ENCODE peak calls at places on chromosomes 12 and 14, in seven cellular contexts. A is T-helper 17 cell; T is stimulated activated CD8-positive, alpha-beta memory T cell treated with anti-CD3 and anti-CD28 coated beads, Interleukin-2, amount 100 ng/mL, for 1 hour; Q is AG08395; Z is psoas muscle; W is endodermal cell; N is midbrain. R is an unnamed sample.
A peak's percentile ranks its signal among the peaks of the same experiment; 100 is the strongest.

GRCh38 chr14:54839681-54840080 is 62.9 kb downstream of the GCH1 start:
- DNase-seq in A (no peak), T (no peak), Q (no peak), Z (peak; percentile 48), W (no peak), N (no peak), R (no peak)

GRCh38 chr12:100574262-100575074 is 984 bp downstream of the GAS2L3 start:
- DNase-seq in A (no peak), T (no peak), Q (peak; percentile 31), Z (no peak), W (peak; percentile 78), N (no peak), R (no peak)

GRCh38 chr12:10641735-10642500 is 28.5 kb upstream of the MAGOHB start:
- DNase-seq in A (no peak), T (no peak), Q (peak; percentile 61), Z (no peak), W (no peak), N (no peak), R (no peak)

GRCh38 chr12:115163710-115164109 is 479.7 kb upstream of the TBX3 start:
- DNase-seq in A (no peak), T (no peak), Q (no peak), Z (no peak), W (peak; percentile 78), N (no peak), R (no peak)

GRCh38 chr14:23364604-23365352 is at the start of gene EFS:
- DNase-seq in A (no peak), T (no peak), Q (peak; percentile 69), Z (peak; percentile 58), W (no peak), N (peak; percentile 65), R (no peak)

GRCh38 chr14:68211421-68211820 is 391.8 kb downstream of the RAD51B start:
- DNase-seq in A (no peak), T (no peak), Q (no peak), Z (no peak), W (no peak), N (no peak), R (no peak)

GRCh38 chr12:120457133-120457532 is 10.9 kb downstream of the GATC start:
- DNase-seq in A (no peak), T (no peak), Q (no peak), Z (no peak), W (peak; percentile 87), N (no peak), R (no peak)

GRCh38 chr14:64800000-64800399 is 79.7 kb downstream of the SPTB start:
- DNase-seq in A (no peak), T (no peak), Q (peak; percentile 63), Z (no peak), W (peak; percentile 79), N (peak; percentile 4), R (no peak)

GRCh38 chr14:94614802-94615201 is 2.6 kb downstream of the SERPINA3 start:
- DNase-seq in A (no peak), T (no peak), Q (no peak), Z (no peak), W (no peak), N (no peak), R (no peak)

GRCh38 chr14:63134801-63135200 is 69.4 kb upstream of the RHOJ start:
- DNase-seq in A (no peak), T (no peak), Q (no peak), Z (no peak), W (no peak), N (no peak), R (no peak)

GRCh38 chr12:68792952-68793351 is 15.0 kb upstream of the MDM2 start:
- DNase-seq in A (no peak), T (no peak), Q (peak; percentile 40), Z (no peak), W (peak; percentile 76), N (peak; percentile 10), R (no peak)

GRCh38 chr12:24853588-24853987 is 95.3 kb downstream of the BCAT1 start:
- DNase-seq in A (no peak), T (no peak), Q (no peak), Z (no peak), W (no peak), N (no peak), R (no peak)

GRCh38 chr14:58697927-58698641 is 60.3 kb downstream of the DACT1 start:
- DNase-seq in A (no peak), T (no peak), Q (no peak), Z (no peak), W (no peak), N (peak; percentile 10), R (no peak)

GRCh38 chr12:29609431-29610215 is 112.1 kb upstream of the OVCH1 start:
- DNase-seq in A (no peak), T (no peak), Q (no peak), Z (no peak), W (no peak), N (no peak), R (no peak)

GRCh38 chr12:110917467-110917866 is 2.9 kb downstream of the MYL2 start:
- DNase-seq in A (no peak), T (no peak), Q (peak; percentile 32), Z (no peak), W (peak; percentile 64), N (no peak), R (no peak)

GRCh38 chr14:50068496-50068895 is 47.9 kb downstream of the VCPKMT start:
- DNase-seq in A (no peak), T (no peak), Q (no peak), Z (no peak), W (no peak), N (no peak), R (no peak)

GRCh38 chr12:105351523-105351922 is 21.0 kb downstream of the C12orf75 start:
- DNase-seq in A (no peak), T (no peak), Q (no peak), Z (no peak), W (no peak), N (no peak), R (no peak)

GRCh38 chr12:75981773-75982564 is 49.6 kb downstream of the PHLDA1 start:
- DNase-seq in A (no peak), T (no peak), Q (no peak), Z (no peak), W (no peak), N (no peak), R (no peak)

GRCh38 chr12:53756300-53757094 is 4.7 kb upstream of the CISTR start:
- DNase-seq in A (no peak), T (no peak), Q (no peak), Z (no peak), W (peak; percentile 56), N (no peak), R (no peak)

GRCh38 chr14:44833376-44833775 is 128.4 kb downstream of the KLHL28 start:
- DNase-seq in A (no peak), T (no peak), Q (no peak), Z (no peak), W (no peak), N (no peak), R (no peak)

GRCh38 chr12:28535216-28535615 is 345.0 kb downstream of the CCDC91 start:
- DNase-seq in A (no peak), T (no peak), Q (peak; percentile 57), Z (no peak), W (no peak), N (no peak), R (no peak)

GRCh38 chr12:28869197-28869596 is 279.9 kb upstream of the FAR2 start:
- DNase-seq in A (no peak), T (no peak), Q (no peak), Z (no peak), W (no peak), N (peak; percentile 34), R (no peak)

GRCh38 chr14:93893550-93894329 is 33.4 kb upstream of the FAM181A start:
- DNase-seq in A (no peak), T (no peak), Q (no peak), Z (no peak), W (peak; percentile 93), N (no peak), R (no peak)

GRCh38 chr14:53528114-53528513 is 375.0 kb upstream of the DDHD1 start:
- DNase-seq in A (no peak), T (no peak), Q (peak; percentile 4), Z (peak; percentile 14), W (no peak), N (no peak), R (no peak)

GRCh38 chr14:60931206-60931605 is 49.7 kb downstream of the TRMT5 start:
- DNase-seq in A (no peak), T (no peak), Q (no peak), Z (peak; percentile 31), W (no peak), N (no peak), R (peak; percentile 16)

GRCh38 chr12:118035194-118036041 is 18.9 kb downstream of the RFC5 start:
- DNase-seq in A (no peak), T (no peak), Q (peak; percentile 32), Z (no peak), W (peak; percentile 70), N (no peak), R (no peak)

GRCh38 chr12:6664902-6665301 is 2.0 kb upstream of the ING4 start:
- DNase-seq in A (no peak), T (no peak), Q (no peak), Z (no peak), W (no peak), N (no peak), R (peak; percentile 67)

GRCh38 chr14:104431929-104432541 is 147.5 kb upstream of the C14orf180 start:
- DNase-seq in A (no peak), T (no peak), Q (no peak), Z (no peak), W (peak; percentile 58), N (no peak), R (no peak)

R was measured in GF-D8.